ENCODE peak calls at places on chromosomes 3 and 15, in five cellular contexts. I is upper lobe of left lung, U is ovary, P is IMR-90, Y is breast epithelium. R is an unnamed sample. For H3K4me1, the result is how much of the 10 kb centered on the place peaks cover.

GRCh38 chr3:43963208-43963607 is 272.5 kb downstream of the ABHD5 start:
- DNase-seq in U (no peak), I (no peak), P (no peak), Y (no peak), R (no peak)

GRCh38 chr3:113084777-113085176 is 94.0 kb downstream of the GTPBP8 start:
- DNase-seq in U (peak), I (no peak), P (peak), Y (peak), R (peak)

GRCh38 chr3:23055733-23056376 is 147.3 kb upstream of the UBE2E2 start:
- DNase-seq in P (peak), U (no peak), I (no peak), Y (no peak), R (no peak)

GRCh38 chr15:25776071-25776740 is 86.9 kb downstream of the ATP10A start:
- DNase-seq in P (no peak), U (no peak), I (no peak), Y (no peak), R (no peak)

GRCh38 chr3:148601766-148602685 is 95.7 kb upstream of the AGTR1 start:
- DNase-seq in I (no peak), Y (no peak), U (no peak), P (peak), R (no peak)

GRCh38 chr15:58521293-58521991 is 89.7 kb downstream of the LIPC start:
- DNase-seq in P (peak), U (peak), Y (peak), I (peak), R (peak)

GRCh38 chr3:53844262-53845102 is 1.7 kb downstream of the CHDH start:
- DNase-seq in P (no peak), U (no peak), I (no peak), Y (no peak), R (no peak)

GRCh38 chr3:50427255-50427654 is 67.9 kb upstream of the TMEM115 start:
- DNase-seq in Y (no peak), U (no peak), I (no peak), P (no peak), R (no peak)

GRCh38 chr15:80507638-80508316 is 103.6 kb downstream of the ARNT2 start:
- DNase-seq in P (peak), U (no peak), I (no peak), Y (peak), R (no peak)

GRCh38 chr3:168511428-168512014 is 415.8 kb upstream of the GOLIM4 start:
- DNase-seq in I (no peak), Y (no peak), P (peak), U (no peak), R (no peak)

GRCh38 chr15:52503788-52504496 is 24.7 kb downstream of the MYO5A start:
- DNase-seq in U (no peak), P (peak), I (no peak), Y (no peak), R (no peak)

GRCh38 chr3:129662230-129662629 is 55.8 kb upstream of the PLXND1 start:
- DNase-seq in I (no peak), P (no peak), Y (no peak), U (no peak), R (no peak)

GRCh38 chr3:5037828-5038227 is 58.6 kb downstream of the BHLHE40 start:
- DNase-seq in P (no peak), I (no peak), U (no peak), Y (no peak), R (no peak)

GRCh38 chr3:190038050-190038631 is 82.6 kb downstream of the P3H2 start:
- DNase-seq in U (no peak), Y (peak), P (peak), I (peak), R (no peak)

GRCh38 chr3:186566772-186567071 is 417 bp downstream of the TBCCD1 start:
- DNase-seq in P (no peak), I (no peak), U (no peak), Y (no peak), R (no peak)

GRCh38 chr15:67125589-67126502 is 60.4 kb downstream of the SMAD3 start:
- DNase-seq in P (peak), Y (peak), U (peak), I (no peak), R (peak)

GRCh38 chr15:90219421-90220141 is 14.2 kb downstream of the CIB1 start:
- DNase-seq in Y (no peak), I (peak), P (no peak), U (peak), R (peak)

GRCh38 chr15:93047621-93048425 is 41.2 kb downstream of the RGMA start:
- DNase-seq in U (no peak), I (peak), Y (no peak), P (no peak), R (no peak)

GRCh38 chr3:141575879-141576743 is 89.3 kb downstream of the RASA2 start:
- DNase-seq in I (no peak), U (no peak), P (peak), Y (no peak), R (no peak)

GRCh38 chr3:151107177-151107576 is 21.7 kb downstream of the MED12L start:
- DNase-seq in I (no peak), P (no peak), Y (no peak), U (no peak), R (no peak)

GRCh38 chr15:65355173-65355982 is 22.4 kb downstream of the IGDCC3 start:
- DNase-seq in Y (no peak), U (no peak), I (no peak), P (no peak), R (no peak)

GRCh38 chr15:33007295-33007855 is 187.1 kb downstream of the FMN1 start:
- DNase-seq in Y (no peak), I (no peak), U (no peak), P (peak), R (no peak)

GRCh38 chr3:99929409-99930139 is 111.9 kb downstream of the CMSS1 start:
- DNase-seq in I (no peak), Y (peak), U (no peak), P (peak), R (peak)

GRCh38 chr15:49383266-49383665 is 39.8 kb upstream of the FGF7 start:
- DNase-seq in U (no peak), Y (no peak), P (peak), I (no peak), R (no peak)

GRCh38 chr15:49382394-49382793 is 40.6 kb upstream of the FGF7 start:
- DNase-seq in I (no peak), P (no peak), Y (no peak), U (no peak), R (no peak)

GRCh38 chr15:49380912-49381311 is 42.1 kb upstream of the FGF7 start:
- DNase-seq in U (no peak), P (peak), Y (no peak), I (no peak), R (no peak)

GRCh38 chr15:49379996-49380395 is 43.0 kb upstream of the FGF7 start:
- DNase-seq in Y (no peak), U (no peak), P (no peak), I (no peak), R (no peak)
- H3K4me1 ChIP-seq in Y (under half), U (under half), P (under half), I (under half), R (under half)

GRCh38 chr15:85582076-85582718 is 201.8 kb downstream of the AKAP13 start:
- DNase-seq in U (no peak), Y (no peak), P (peak), I (peak), R (peak)
- TF ChIP-seq POLR2A in U (no peak), Y (no peak), P (no peak), I (no peak), R (no peak)

DNA sequence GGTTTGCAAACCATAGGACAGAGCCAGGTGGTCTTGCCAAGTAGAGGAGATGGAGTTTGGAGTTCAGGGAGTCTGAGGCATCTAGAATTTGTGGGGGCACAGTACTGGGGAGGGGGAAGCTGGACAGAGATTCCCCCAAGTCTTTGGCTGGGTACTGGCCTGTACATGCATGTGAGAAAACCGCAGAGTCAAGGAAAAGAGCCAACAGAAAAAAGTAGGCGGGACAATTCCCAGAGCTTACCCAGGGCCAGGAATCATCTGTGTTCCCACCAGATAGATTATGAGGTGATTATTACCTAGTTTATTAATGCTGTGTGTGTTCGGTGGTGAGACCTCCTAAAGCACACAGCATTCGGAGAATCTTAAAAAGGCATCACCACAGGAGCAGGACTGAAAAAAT is 11.3 kb downstream of the LYSMD4 start:
- DNase-seq in Y (peak), I (no peak), U (no peak), P (no peak), R (no peak)
- H3K27ac ChIP-seq in Y (peak), I (no peak), U (no peak), P (no peak), R (no peak)

DNA sequence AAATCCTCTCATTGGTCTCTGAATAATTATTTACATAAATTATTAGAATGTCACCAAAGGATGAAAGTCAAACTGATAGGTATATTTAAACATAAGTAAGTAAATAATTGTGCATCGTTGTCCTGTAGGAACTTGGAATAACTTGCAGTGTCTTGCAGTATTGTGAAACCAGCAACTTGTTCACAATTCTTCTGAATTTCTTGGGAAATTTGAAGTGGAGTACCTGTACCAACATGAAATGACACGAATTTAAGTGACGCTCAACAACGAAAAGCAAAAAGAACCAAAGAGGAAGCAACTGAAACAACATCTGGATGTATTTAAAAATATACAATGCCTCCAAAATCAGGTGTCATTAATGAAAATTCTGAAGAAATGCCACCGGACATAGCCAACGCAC is 112.4 kb downstream of the RPLP1 start:
- DNase-seq in P (no peak), Y (no peak), I (no peak), U (no peak), R (no peak)
- H3K4me1 ChIP-seq in P (under half), Y (under half), I (under half), U (under half), R (under half)

GRCh38 chr15:63504979-63505841 is 817 bp downstream of the USP3 start:
- DNase-seq in Y (peak), I (peak), P (peak), U (peak), R (peak)
- TF ChIP-seq POLR2A in Y (no peak), I (no peak), P (no peak), U (no peak), R (peak)

DNA sequence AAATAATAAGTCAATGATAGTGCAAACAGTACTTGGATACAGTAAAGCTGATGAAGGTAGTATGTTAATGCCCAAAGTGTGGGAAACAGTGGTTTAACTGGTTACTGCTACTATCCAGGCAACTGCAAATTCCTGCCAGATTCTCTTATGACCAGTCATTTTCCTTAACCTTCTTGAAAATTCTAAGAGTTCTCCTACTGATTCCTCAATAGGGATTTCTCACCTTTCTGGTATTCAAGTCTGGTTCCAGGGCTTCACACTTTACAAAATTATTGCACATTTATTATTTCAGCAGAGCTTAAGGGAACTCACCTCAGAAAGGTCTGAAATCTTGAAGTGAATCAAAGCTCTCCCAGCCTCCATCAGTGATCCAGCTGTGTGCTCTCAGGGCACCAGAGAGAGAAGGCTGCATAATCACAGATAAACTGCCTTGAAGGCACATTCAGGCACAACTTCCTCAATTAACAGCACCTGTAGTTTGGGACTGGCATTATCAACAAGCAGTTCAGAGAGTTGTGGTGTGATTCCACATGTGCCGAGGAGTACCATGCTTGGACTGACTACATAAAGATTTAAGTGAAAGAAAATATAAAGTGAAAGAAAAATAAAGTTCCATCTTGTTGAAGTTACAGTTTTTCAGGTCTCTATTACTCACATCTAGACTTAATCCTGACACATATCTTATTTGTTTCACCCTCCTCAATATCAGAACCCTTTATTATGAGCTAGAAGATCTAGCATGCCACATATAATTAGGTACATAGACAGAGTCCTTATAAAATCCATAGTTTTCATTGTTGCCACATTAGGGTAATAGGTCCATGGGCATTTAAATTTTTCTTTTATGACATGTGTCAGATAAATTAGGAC is 59.5 kb upstream of the TIPARP start:
- DNase-seq in U (no peak), I (no peak), Y (no peak), P (peak), R (no peak)
- H3K27ac ChIP-seq in U (no peak), I (peak), Y (no peak), P (peak), R (no peak)

R was measured in uterus.